ENCODE peak calls at places on chromosomes 4 and X, in five cellular contexts. C is heart left ventricle, P is adrenal gland, H is RWPE1, T is cardiac muscle cell. L is an unnamed sample.

GRCh38 chr4:80963051-80963450 is 67.5 kb upstream of the BMP3 start:
- DNase-seq in C (no peak), P (no peak), H (peak), T (no peak), L (no peak)

GRCh38 chrX:42119076-42119475 is 195.7 kb upstream of the CASK start:
- DNase-seq in C (no peak), P (no peak), H (peak), T (peak), L (no peak)

GRCh38 chr4:144733566-144733965 is 87.6 kb downstream of the HHIP start:
- DNase-seq in C (no peak), P (no peak), H (no peak), T (no peak), L (no peak)

GRCh38 chrX:108537005-108537404 is 97.4 kb downstream of the COL4A5 start:
- DNase-seq in C (no peak), P (peak), H (peak), T (peak), L (peak)

GRCh38 chr4:5378002-5378401 is 326.7 kb downstream of the STK32B start:
- DNase-seq in C (no peak), P (no peak), H (no peak), T (no peak), L (peak)

GRCh38 chr4:166017804-166018203 is 144.8 kb downstream of the TLL1 start:
- DNase-seq in C (no peak), P (no peak), H (no peak), T (no peak), L (no peak)

GRCh38 chr4:137420901-137421384 is 111.4 kb downstream of the PCDH18 start:
- DNase-seq in C (no peak), P (no peak), H (no peak), T (no peak), L (no peak)

GRCh38 chrX:100687128-100687527 is 43.1 kb downstream of the SRPX2 start:
- DNase-seq in C (no peak), P (no peak), H (no peak), T (no peak), L (no peak)

GRCh38 chrX:113929004-113929403 is 654.9 kb upstream of the HTR2C start:
- DNase-seq in C (no peak), P (peak), H (peak), T (peak), L (peak)
- TF ChIP-seq CTCF in C (no peak), P (no peak), H (no peak), T (peak), L (peak)

GRCh38 chrX:9164086-9164485 is 130.2 kb upstream of the FAM9B start:
- DNase-seq in C (no peak), P (no peak), H (no peak), T (no peak), L (no peak)
- H3K27ac ChIP-seq in C (no peak), P (no peak), H (peak), T (no peak), L (no peak)

GRCh38 chr4:8900588-8900987 is 28.9 kb upstream of the HMX1 start:
- DNase-seq in C (no peak), P (no peak), H (no peak), T (no peak), L (no peak)

GRCh38 chr4:8897768-8898167 is 26.1 kb upstream of the HMX1 start:
- DNase-seq in C (no peak), P (no peak), H (peak), T (no peak), L (no peak)

GRCh38 chr4:8904041-8904501 is 32.4 kb upstream of the HMX1 start:
- DNase-seq in C (peak), P (no peak), H (no peak), T (no peak), L (no peak)

GRCh38 chr4:8904666-8905065 is 33.0 kb upstream of the HMX1 start:
- DNase-seq in C (peak), P (no peak), H (no peak), T (no peak), L (no peak)

DNA sequence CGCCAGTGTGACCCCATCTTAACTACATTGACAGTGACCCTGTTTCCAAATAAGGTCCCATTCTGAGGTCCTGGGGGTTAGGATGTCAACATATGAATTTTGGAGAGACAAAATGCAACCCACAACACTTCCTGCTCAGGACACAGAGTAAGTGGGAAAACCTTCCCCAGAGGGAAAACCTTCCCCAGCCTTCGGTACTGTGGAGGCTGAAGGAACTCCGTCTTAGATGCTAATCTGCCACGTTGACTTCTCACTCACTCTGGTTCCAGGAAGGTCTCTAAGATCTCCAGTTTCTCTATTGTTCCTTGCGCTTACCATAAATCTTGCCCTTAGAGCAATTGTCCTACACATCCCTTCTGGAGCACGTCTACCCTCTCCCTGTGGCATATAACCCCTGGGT is 29.7 kb upstream of the HMX1 start:
- DNase-seq in C (no peak), P (no peak), H (no peak), T (no peak), L (no peak)
- TF ChIP-seq CTCF in C (no peak), P (no peak), H (no peak), T (no peak), L (no peak)

DNA sequence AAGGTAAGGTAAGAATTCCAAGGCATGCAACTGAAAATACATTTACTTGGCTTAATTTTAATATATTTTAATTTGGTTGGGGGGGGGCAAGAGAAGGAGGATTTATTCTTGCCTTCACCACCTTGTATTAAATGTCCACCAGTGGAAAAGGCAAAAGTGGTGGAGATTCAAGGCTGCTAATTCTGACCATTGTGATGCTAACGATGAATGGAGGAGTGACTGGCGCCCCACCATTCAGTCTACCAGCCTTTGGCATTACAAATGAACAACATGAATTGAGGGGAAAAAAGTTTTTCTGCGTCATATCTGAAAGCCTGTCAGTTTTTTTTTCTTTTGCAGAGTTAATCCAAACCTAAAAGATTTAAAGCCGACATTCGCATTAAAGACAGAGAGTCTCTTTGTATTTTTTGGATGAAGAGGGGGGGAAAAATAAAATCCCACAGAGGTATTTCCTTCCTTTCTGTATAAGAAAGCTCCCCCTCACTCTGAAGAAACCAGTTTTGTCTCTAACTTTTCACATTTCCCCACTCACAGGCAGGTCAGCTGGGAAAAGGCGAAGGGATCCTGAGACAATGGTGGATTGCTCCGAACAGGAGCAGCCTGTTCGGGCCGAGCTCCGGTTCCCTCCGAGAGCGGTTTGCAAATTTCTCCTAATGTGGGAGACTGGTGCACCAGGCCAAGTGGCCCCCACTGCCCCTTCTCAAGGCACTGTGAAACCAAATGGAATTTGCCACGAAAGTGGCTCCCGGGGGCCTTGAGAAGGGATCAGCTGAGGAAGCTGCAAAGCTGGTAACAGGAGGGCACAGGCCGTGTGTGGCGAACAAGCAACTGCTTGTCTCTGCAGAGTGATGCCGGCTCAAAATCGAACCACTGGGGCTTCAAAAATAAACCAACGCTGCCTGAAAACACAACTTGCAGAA is 28.1 kb downstream of the SHISA3 start:
- DNase-seq in C (no peak), P (no peak), H (no peak), T (no peak), L (peak)
- H3K27ac ChIP-seq in C (no peak), P (no peak), H (no peak), T (no peak), L (no peak)

L was measured in neural progenitor cell.